ENCODE peak calls at places on chromosomes 6 and 20, in five cellular contexts. Z is CD4-positive, alpha-beta T cell; X is AG04450; H is neural crest cell; V is astrocyte of the cerebellum. E is an unnamed sample.

GRCh38 chr20:23995905-23996666 is 7.5 kb upstream of the GGTLC1 start:
- DNase-seq in H (peak; percentile 40), V (peak; percentile 9), Z (peak; percentile 54), X (no peak), E (no peak)

GRCh38 chr6:44131880-44132279 is 4.5 kb downstream of the TMEM63B start:
- DNase-seq in V (no peak), X (no peak), H (no peak), Z (no peak), E (no peak)

GRCh38 chr6:6711832-6712231 is 123.3 kb downstream of the LY86 start:
- DNase-seq in Z (no peak), H (no peak), X (no peak), V (no peak), E (no peak)

GRCh38 chr6:117504478-117505144 is 22.1 kb downstream of the DCBLD1 start:
- DNase-seq in Z (no peak), X (no peak), H (no peak), V (no peak), E (no peak)

GRCh38 chr20:20864346-20865096 is 152.1 kb upstream of the RALGAPA2 start:
- DNase-seq in Z (no peak), H (no peak), X (no peak), V (no peak), E (no peak)

GRCh38 chr20:21324126-21324525 is 21.0 kb downstream of the XRN2 start:
- DNase-seq in V (no peak), X (no peak), Z (no peak), H (no peak), E (no peak)

GRCh38 chr6:5763871-5764270 is 242.9 kb downstream of the NRN1 start:
- DNase-seq in X (no peak), H (no peak), Z (no peak), V (peak; percentile 44), E (no peak)

GRCh38 chr6:95087394-95088097 is 489.8 kb upstream of the MANEA start:
- DNase-seq in H (no peak), Z (no peak), X (peak; percentile 72), V (peak; percentile 89), E (no peak)

GRCh38 chr6:151749341-151749740 is 58.1 kb upstream of the ESR1 start:
- DNase-seq in V (no peak), H (no peak), X (no peak), Z (no peak), E (no peak)

GRCh38 chr20:63635431-63636141 is 8.7 kb upstream of the GMEB2 start:
- DNase-seq in X (no peak), Z (peak; percentile 66), H (no peak), V (no peak), E (no peak)

GRCh38 chr6:132673376-132674094 is 14.6 kb upstream of the TAAR1 start:
- DNase-seq in H (no peak), Z (no peak), X (no peak), V (no peak), E (no peak)

GRCh38 chr20:1807394-1807793 is 87.8 kb upstream of the SIRPA start:
- DNase-seq in V (no peak), X (no peak), Z (no peak), H (no peak), E (no peak)

GRCh38 chr20:13336308-13337089 is 115.4 kb downstream of the ISM1 start:
- DNase-seq in X (no peak), V (no peak), Z (no peak), H (no peak), E (no peak)

GRCh38 chr6:7237653-7238190 is 75.3 kb downstream of the SSR1 start:
- DNase-seq in H (no peak), Z (no peak), V (no peak), X (no peak), E (no peak)

GRCh38 chr20:16095241-16095640 is 478.0 kb downstream of the KIF16B start:
- DNase-seq in X (no peak), H (no peak), V (no peak), Z (no peak), E (no peak)

GRCh38 chr6:42120895-42121865 is 21.2 kb downstream of the C6orf132 start:
- DNase-seq in H (no peak), Z (no peak), V (no peak), X (no peak), E (no peak)

GRCh38 chr6:134176283-134176975 is 124.0 kb upstream of the SLC2A12 start:
- DNase-seq in V (no peak), X (no peak), H (peak; percentile 30), Z (no peak), E (no peak)

GRCh38 chr6:75381878-75382633 is 97.5 kb upstream of the TMEM30A start:
- DNase-seq in X (no peak), H (no peak), V (no peak), Z (no peak), E (no peak)

GRCh38 chr6:9467746-9468145 is 947.1 kb downstream of the TFAP2A start:
- DNase-seq in H (no peak), X (no peak), V (no peak), Z (no peak), E (no peak)

GRCh38 chr6:3340891-3341290 is 82.1 kb downstream of the PSMG4 start:
- DNase-seq in X (no peak), Z (no peak), H (no peak), V (no peak), E (no peak)

GRCh38 chr20:4978050-4978918 is 23.0 kb downstream of the SLC23A2 start:
- DNase-seq in Z (no peak), X (no peak), H (no peak), V (no peak), E (no peak)

GRCh38 chr6:97110626-97111025 is 172.4 kb downstream of the MMS22L start:
- DNase-seq in X (no peak), H (no peak), Z (no peak), V (no peak), E (no peak)

GRCh38 chr6:159594106-159594749 is 98.8 kb downstream of the SOD2 start:
- DNase-seq in Z (no peak), V (peak; percentile 81), X (no peak), H (no peak), E (no peak)

GRCh38 chr6:124770784-124771183 is 191.5 kb upstream of the RNF217 start:
- DNase-seq in X (no peak), H (no peak), Z (no peak), V (no peak), E (no peak)

GRCh38 chr6:108998460-108998859 is 96.2 kb downstream of the SESN1 start:
- DNase-seq in H (no peak), X (no peak), Z (no peak), V (no peak), E (no peak)

GRCh38 chr6:28393912-28394662 is 5.5 kb downstream of the ZSCAN12 start:
- DNase-seq in V (no peak), Z (no peak), X (no peak), H (no peak), E (no peak)

GRCh38 chr6:81876977-81877376 is 124.5 kb upstream of the TENT5A start:
- DNase-seq in X (no peak), Z (no peak), V (no peak), H (no peak), E (no peak)

GRCh38 chr20:21682576-21682975 is 22.9 kb upstream of the PAX1 start:
- DNase-seq in V (no peak), X (no peak), Z (no peak), H (no peak), E (no peak)

GRCh38 chr6:140921366-140922226 is 1211.1 kb upstream of the GJE1 start:
- DNase-seq in X (peak; percentile 51), H (no peak), V (peak; percentile 70), Z (no peak), E (no peak)

GRCh38 chr20:53738945-53739798 is 145.5 kb upstream of the ZNF217 start:
- DNase-seq in V (no peak), X (no peak), H (no peak), Z (no peak), E (no peak)

GRCh38 chr6:23003671-23004598 is 434.6 kb downstream of the HDGFL1 start:
- DNase-seq in X (peak; percentile 16), Z (no peak), V (peak; percentile 1), H (no peak), E (no peak)

GRCh38 chr6:130756836-130757235 is 70.4 kb upstream of the SMLR1 start:
- DNase-seq in X (no peak), Z (no peak), H (no peak), V (no peak), E (no peak)

GRCh38 chr6:130761286-130761685 is 65.9 kb upstream of the SMLR1 start:
- DNase-seq in H (no peak), X (no peak), Z (no peak), V (no peak), E (no peak)

GRCh38 chr6:130758818-130759217 is 68.4 kb upstream of the SMLR1 start:
- DNase-seq in X (no peak), V (no peak), H (no peak), Z (no peak), E (no peak)

GRCh38 chr6:130755368-130756034 is 71.7 kb upstream of the SMLR1 start:
- DNase-seq in Z (no peak), X (no peak), V (no peak), H (no peak), E (no peak)

GRCh38 chr6:130760006-130760405 is 67.2 kb upstream of the SMLR1 start:
- DNase-seq in Z (no peak), V (peak; percentile 15), X (no peak), H (peak; percentile 9), E (no peak)
- TF ChIP-seq CTCF in Z (no peak), V (peak; percentile 72), X (peak; percentile 78), H (peak; percentile 59), E (peak; percentile 38)

GRCh38 chr20:14632906-14633305 is 295.5 kb upstream of the FLRT3 start:
- DNase-seq in V (no peak), Z (no peak), X (no peak), H (no peak), E (no peak)
- TF ChIP-seq CTCF in V (no peak), Z (no peak), X (no peak), H (no peak), E (no peak)

DNA sequence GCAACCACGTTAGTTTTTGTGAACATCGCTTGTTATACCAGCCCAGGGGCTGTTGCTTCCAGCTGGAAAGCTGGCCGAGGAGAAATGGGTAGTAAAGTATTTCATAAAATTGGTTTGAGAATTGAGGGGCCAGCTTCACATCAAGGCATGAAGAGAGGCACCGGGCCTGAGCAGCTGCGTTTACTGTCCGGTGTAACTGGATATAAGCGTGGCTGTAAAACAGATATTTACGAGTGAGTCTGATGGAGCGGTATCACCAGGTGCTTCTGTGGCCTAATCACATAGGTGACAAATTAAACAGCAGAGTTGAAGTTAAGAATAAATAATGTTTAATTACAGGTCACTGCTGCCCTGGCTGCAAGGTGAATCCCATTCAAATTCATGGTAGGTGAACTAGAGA is 274.9 kb downstream of the BMP7 start:
- DNase-seq in H (no peak), Z (no peak), V (no peak), X (no peak), E (no peak)
- TF ChIP-seq CTCF in H (no peak), Z (no peak), V (no peak), X (no peak), E (no peak)

GRCh38 chr20:38114353-38114791 is 50.7 kb downstream of the TGM2 start:
- DNase-seq in V (no peak), H (no peak), Z (no peak), X (no peak), E (no peak)

GRCh38 chr20:38113401-38114325 is 51.4 kb downstream of the TGM2 start:
- DNase-seq in Z (no peak), X (no peak), V (no peak), H (no peak), E (no peak)

GRCh38 chr20:38115896-38116295 is 49.2 kb downstream of the TGM2 start:
- DNase-seq in V (no peak), X (no peak), H (no peak), Z (no peak), E (no peak)

GRCh38 chr20:38116409-38117165 is 48.5 kb downstream of the TGM2 start:
- DNase-seq in H (no peak), Z (no peak), X (no peak), V (no peak), E (no peak)

GRCh38 chr20:38115205-38115604 is 49.9 kb downstream of the TGM2 start:
- DNase-seq in H (no peak), X (no peak), V (no peak), Z (no peak), E (no peak)
- TF ChIP-seq CTCF in H (no peak), X (peak; percentile 30), V (peak; percentile 10), Z (no peak), E (peak; percentile 5)

E was measured in D721Med.